ENCODE peak calls at places on chromosomes 7 and 10, in seven cellular contexts. D is SK-N-SH, X is K562, O is GM12892, Z is H1, J is HepG2, P is GM12878. L is an unnamed sample.
A peak's percentile ranks its signal among the peaks of the same experiment; 100 is the strongest.

GRCh38 chr7:77447616-77448015 is 31.5 kb upstream of the GSAP start:
- DNase-seq in D (no peak), X (no peak), O (no peak), Z (no peak), J (no peak), P (no peak), L (no peak)

GRCh38 chr7:74059681-74060588 is 23.7 kb upstream of the LIMK1 start:
- DNase-seq in D (peak; percentile 40), X (no peak), O (no peak), Z (no peak), J (no peak), P (no peak), L (no peak)

GRCh38 chr10:93751832-93752231 is 5.9 kb upstream of the LGI1 start:
- DNase-seq in D (peak; percentile 55), X (peak; percentile 29), O (no peak), Z (no peak), J (no peak), P (no peak), L (no peak)

GRCh38 chr7:158123753-158124152 is 463.9 kb downstream of the PTPRN2 start:
- DNase-seq in D (no peak), X (no peak), O (no peak), Z (no peak), J (no peak), P (no peak), L (no peak)

GRCh38 chr10:99536400-99537254 is 3.9 kb downstream of the NKX2-3 start:
- DNase-seq in D (peak; percentile 71), X (no peak), O (no peak), Z (no peak), J (peak; percentile 18), P (no peak), L (no peak)

GRCh38 chr10:47277352-47278151 is 22.4 kb upstream of the GDF10 start:
- DNase-seq in D (no peak), X (no peak), O (no peak), Z (no peak), J (no peak), P (no peak), L (no peak)

GRCh38 chr10:113019692-113020424 is 69.8 kb downstream of the TCF7L2 start:
- DNase-seq in D (no peak), X (no peak), O (no peak), Z (no peak), J (peak; percentile 81), P (no peak), L (no peak)

GRCh38 chr7:27167170-27167505 is 1.8 kb upstream of the HOXA9 start:
- DNase-seq in D (peak; percentile 45), X (no peak), O (no peak), Z (no peak), J (no peak), P (no peak), L (no peak)

GRCh38 chr7:142303650-142304049 is 45.8 kb upstream of the PRSS58 start:
- DNase-seq in D (peak; percentile 23), X (no peak), O (no peak), Z (no peak), J (no peak), P (no peak), L (no peak)

GRCh38 chr7:156666368-156667109 is 26.0 kb downstream of the RNF32 start:
- DNase-seq in D (no peak), X (no peak), O (no peak), Z (no peak), J (peak; percentile 96), P (no peak), L (no peak)

GRCh38 chr10:14478639-14479038 is 147.9 kb upstream of the FRMD4A start:
- DNase-seq in D (peak; percentile 65), X (peak; percentile 15), O (no peak), Z (peak; percentile 46), J (no peak), P (no peak), L (no peak)

GRCh38 chr10:52027055-52027454 is 287.0 kb upstream of the DKK1 start:
- DNase-seq in D (no peak), X (no peak), O (no peak), Z (no peak), J (no peak), P (no peak), L (no peak)

GRCh38 chr10:126783806-126784205 is 113.3 kb upstream of the C10orf90 start:
- DNase-seq in D (no peak), X (no peak), O (no peak), Z (no peak), J (no peak), P (no peak), L (no peak)

GRCh38 chr7:43509906-43510305 is 73.0 kb upstream of the STK17A start:
- DNase-seq in D (no peak), X (no peak), O (no peak), Z (no peak), J (no peak), P (no peak), L (no peak)

GRCh38 chr10:124319926-124320391 is 98.8 kb downstream of the OAT start:
- DNase-seq in D (no peak), X (no peak), O (no peak), Z (no peak), J (peak; percentile 35), P (no peak), L (no peak)

GRCh38 chr10:8913720-8914119 is 859.2 kb downstream of the GATA3 start:
- DNase-seq in D (no peak), X (no peak), O (no peak), Z (no peak), J (no peak), P (no peak), L (no peak)

GRCh38 chr10:85997544-85997943 is 369.1 kb downstream of the GRID1 start:
- DNase-seq in D (no peak), X (no peak), O (no peak), Z (no peak), J (no peak), P (no peak), L (no peak)

GRCh38 chr7:80869821-80870751 is 48.8 kb downstream of the SEMA3C start:
- DNase-seq in D (no peak), X (no peak), O (no peak), Z (no peak), J (peak; percentile 36), P (no peak), L (no peak)

GRCh38 chr10:3980660-3981059 is 195.7 kb upstream of the KLF6 start:
- DNase-seq in D (no peak), X (no peak), O (no peak), Z (no peak), J (no peak), P (no peak), L (no peak)

GRCh38 chr10:74949024-74949423 is 122.6 kb downstream of the KAT6B start:
- DNase-seq in D (no peak), X (no peak), O (no peak), Z (no peak), J (peak; percentile 38), P (no peak), L (no peak)

GRCh38 chr7:16356241-16356958 is 64.9 kb downstream of the CRPPA start:
- DNase-seq in D (peak; percentile 42), X (no peak), O (no peak), Z (no peak), J (no peak), P (no peak), L (no peak)

GRCh38 chr10:121831777-121832176 is 96.1 kb downstream of the ATE1 start:
- DNase-seq in D (no peak), X (no peak), O (no peak), Z (no peak), J (no peak), P (no peak), L (no peak)

GRCh38 chr10:24254180-24254579 is 45.2 kb downstream of the KIAA1217 start:
- DNase-seq in D (no peak), X (no peak), O (no peak), Z (no peak), J (no peak), P (no peak), L (no peak)

GRCh38 chr7:27198871-27199801 is 755 bp downstream of the HOXA13 start:
- DNase-seq in D (peak; percentile 70), X (no peak), O (no peak), Z (no peak), J (no peak), P (no peak), L (no peak)

GRCh38 chr7:105885386-105886111 is 9.2 kb upstream of the ATXN7L1 start:
- DNase-seq in D (peak; percentile 58), X (no peak), O (no peak), Z (no peak), J (no peak), P (no peak), L (no peak)

GRCh38 chr10:81042647-81043046 is 504.9 kb downstream of the SH2D4B start:
- DNase-seq in D (no peak), X (no peak), O (no peak), Z (no peak), J (no peak), P (no peak), L (no peak)

GRCh38 chr10:6445671-6446278 is 134.3 kb downstream of the PRKCQ start:
- DNase-seq in D (peak; percentile 38), X (peak; percentile 54), O (no peak), Z (no peak), J (peak; percentile 10), P (no peak), L (peak; percentile 25)

GRCh38 chr7:35707422-35707821 is 12.5 kb upstream of the HERPUD2 start:
- DNase-seq in D (no peak), X (no peak), O (no peak), Z (no peak), J (no peak), P (no peak), L (no peak)
- TF ChIP-seq TAF1 in D (no peak), X (no peak), O (no peak), Z (no peak), J (no peak), P (no peak), L (no peak)

GRCh38 chr7:50591098-50591479 is 25.9 kb upstream of the DDC start:
- DNase-seq in D (no peak), X (no peak), O (no peak), Z (no peak), J (no peak), P (no peak), L (no peak)
- TF ChIP-seq TAF1 in D (no peak), X (no peak), O (no peak), Z (no peak), J (no peak), P (no peak), L (no peak)

DNA sequence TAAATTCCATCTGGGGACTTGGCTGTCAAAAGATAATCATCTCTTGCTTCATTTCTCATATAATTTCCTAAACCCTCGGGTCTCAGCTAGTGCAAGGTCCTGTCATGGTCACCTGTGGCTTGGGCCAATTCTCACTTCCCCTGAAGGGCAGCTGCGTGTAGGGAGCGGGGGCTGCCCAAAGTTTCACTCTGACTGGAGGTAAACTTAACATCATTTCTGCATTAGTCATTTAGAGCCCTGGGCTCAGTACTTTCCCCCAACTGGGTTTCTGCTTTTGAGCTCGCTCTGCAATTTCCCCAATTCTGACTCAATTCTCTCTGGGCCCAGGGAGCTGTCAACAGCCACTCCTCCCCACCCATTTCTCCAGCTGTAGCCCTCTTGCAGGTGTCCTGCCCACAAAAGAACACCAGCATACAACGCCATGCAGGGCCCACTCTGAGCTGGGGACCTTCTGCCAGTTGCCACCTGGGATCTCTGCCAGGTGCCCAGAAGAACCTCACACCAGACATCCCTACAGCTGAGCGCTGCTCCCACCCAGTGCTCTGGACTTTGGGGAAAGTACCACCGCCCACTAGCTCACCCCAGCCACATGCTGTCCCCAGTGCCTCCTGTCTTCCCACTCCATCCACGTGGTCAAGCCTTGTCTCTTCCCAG is 37.9 kb downstream of the VOPP1 start:
- DNase-seq in D (no peak), X (no peak), O (peak; percentile 64), Z (no peak), J (peak; percentile 30), P (peak; percentile 99), L (peak; percentile 70)
- TF ChIP-seq TAF1 in D (no peak), X (no peak), O (no peak), Z (no peak), J (no peak), P (peak; percentile 57), L (no peak)

GRCh38 chr7:138491612-138492386 is 31.7 kb downstream of the TRIM24 start:
- DNase-seq in D (no peak), X (no peak), O (no peak), Z (no peak), J (no peak), P (no peak), L (no peak)
- TF ChIP-seq TAF1 in D (no peak), X (no peak), O (no peak), Z (no peak), J (no peak), P (no peak), L (no peak)

L was measured in GM12891.